ENCODE peak calls at places on chromosomes 6 and 20, in seven cellular contexts. Q is effector memory CD4-positive, alpha-beta T cell; O is pancreas; T is A549; S is foreskin keratinocyte; X is body of pancreas; E is colonic mucosa. M is an unnamed sample.

GRCh38 chr20:21101453-21102251 is 4.5 kb downstream of the LINC00237 start:
- DNase-seq in Q (no peak), O (no peak), T (no peak), S (no peak), X (peak; percentile 18), E (peak; percentile 26), M (peak; percentile 56)

GRCh38 chr6:157714153-157714490 is 108.9 kb upstream of the SNX9 start:
- DNase-seq in Q (no peak), O (no peak), T (no peak), S (no peak), X (no peak), E (no peak), M (no peak)

GRCh38 chr6:8335896-8336295 is 99.4 kb downstream of the SLC35B3 start:
- DNase-seq in Q (no peak), O (no peak), T (no peak), S (no peak), X (no peak), E (no peak), M (no peak)

GRCh38 chr6:157428418-157429202 is 47.6 kb downstream of the ZDHHC14 start:
- DNase-seq in Q (no peak), O (no peak), T (peak; percentile 16), S (peak; percentile 95), X (no peak), E (no peak), M (no peak)

GRCh38 chr20:24764825-24765224 is 184.2 kb upstream of the CST7 start:
- DNase-seq in Q (no peak), O (peak; percentile 6), T (no peak), S (no peak), X (no peak), E (no peak), M (no peak)

GRCh38 chr20:43187476-43188233 is 2.1 kb downstream of the PTPRT start:
- DNase-seq in Q (no peak), O (peak; percentile 48), T (peak; percentile 63), S (peak; percentile 31), X (peak; percentile 80), E (peak; percentile 70), M (peak; percentile 87)

GRCh38 chr6:45421700-45422540 is 44.2 kb upstream of the SUPT3H start:
- DNase-seq in Q (peak; percentile 18), O (peak; percentile 55), T (peak; percentile 42), S (peak; percentile 58), X (peak; percentile 38), E (peak; percentile 46), M (peak; percentile 35)

GRCh38 chr20:48740714-48741113 is 87.1 kb downstream of the PREX1 start:
- DNase-seq in Q (no peak), O (no peak), T (no peak), S (no peak), X (no peak), E (no peak), M (no peak)

GRCh38 chr20:62766716-62767115 is 29.6 kb upstream of the MRGBP start:
- DNase-seq in Q (no peak), O (peak; percentile 67), T (no peak), S (no peak), X (peak; percentile 68), E (peak; percentile 49), M (peak; percentile 43)

GRCh38 chr6:24484657-24485318 is 4.6 kb downstream of the GPLD1 start:
- DNase-seq in Q (no peak), O (no peak), T (no peak), S (peak; percentile 30), X (no peak), E (no peak), M (no peak)

GRCh38 chr20:59645761-59646171 is 41.4 kb downstream of the PHACTR3 start:
- DNase-seq in Q (no peak), O (no peak), T (no peak), S (no peak), X (no peak), E (peak; percentile 4), M (no peak)

GRCh38 chr6:53795254-53795701 is 473 bp downstream of the LRRC1 start:
- DNase-seq in Q (no peak), O (peak; percentile 52), T (no peak), S (peak; percentile 57), X (no peak), E (peak; percentile 50), M (no peak)

GRCh38 chr6:298233-299049 is 6.2 kb downstream of the DUSP22 start:
- DNase-seq in Q (no peak), O (no peak), T (no peak), S (no peak), X (no peak), E (no peak), M (no peak)

GRCh38 chr20:21391495-21392298 is 5.6 kb downstream of the NKX2-4 start:
- DNase-seq in Q (no peak), O (no peak), T (no peak), S (no peak), X (no peak), E (no peak), M (no peak)

GRCh38 chr6:159931112-159931511 is 37.8 kb upstream of the IGF2R start:
- DNase-seq in Q (no peak), O (no peak), T (no peak), S (no peak), X (no peak), E (no peak), M (no peak)

GRCh38 chr6:166032366-166033171 is 135.1 kb downstream of the TBXT start:
- DNase-seq in Q (no peak), O (peak; percentile 34), T (peak; percentile 89), S (no peak), X (peak; percentile 38), E (no peak), M (peak; percentile 73)
- H3K27ac ChIP-seq in Q (no peak overlapping the region), O (no peak overlapping the region), T (peak overlapping the region; percentile 83), S (no peak overlapping the region), X (no peak overlapping the region), E (no peak overlapping the region), M (no peak overlapping the region)

DNA sequence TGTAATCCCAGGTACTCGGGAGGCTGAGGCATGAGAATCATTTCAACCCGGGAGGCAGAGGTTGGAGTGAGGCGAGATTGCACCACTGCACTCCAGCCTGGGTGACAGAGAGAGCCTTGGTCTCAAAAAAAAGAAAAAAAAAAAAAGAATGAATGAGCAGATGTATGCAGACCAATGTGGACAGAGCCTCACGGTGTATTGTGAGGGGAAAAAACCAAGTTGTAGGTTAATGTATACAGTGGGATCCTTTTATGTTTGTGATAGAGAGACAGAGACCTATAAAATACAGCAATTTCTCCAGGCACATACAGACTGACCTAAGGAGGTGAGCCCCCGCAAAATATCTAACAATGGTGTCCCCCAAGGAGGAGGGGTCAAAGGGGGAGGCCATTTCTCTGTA is 11.7 kb downstream of the TGM2 start:
- DNase-seq in Q (no peak), O (no peak), T (no peak), S (no peak), X (no peak), E (no peak), M (no peak)
- H3K4me1 ChIP-seq in Q (no peaks in the 10 kb centered on the region), O (peaks cover 25% of the 10 kb centered on the region), T (peaks cover 81% of the 10 kb centered on the region), S (no peaks in the 10 kb centered on the region), X (peaks cover 26% of the 10 kb centered on the region), E (peaks cover 12% of the 10 kb centered on the region), M (peaks cover 17% of the 10 kb centered on the region)

DNA sequence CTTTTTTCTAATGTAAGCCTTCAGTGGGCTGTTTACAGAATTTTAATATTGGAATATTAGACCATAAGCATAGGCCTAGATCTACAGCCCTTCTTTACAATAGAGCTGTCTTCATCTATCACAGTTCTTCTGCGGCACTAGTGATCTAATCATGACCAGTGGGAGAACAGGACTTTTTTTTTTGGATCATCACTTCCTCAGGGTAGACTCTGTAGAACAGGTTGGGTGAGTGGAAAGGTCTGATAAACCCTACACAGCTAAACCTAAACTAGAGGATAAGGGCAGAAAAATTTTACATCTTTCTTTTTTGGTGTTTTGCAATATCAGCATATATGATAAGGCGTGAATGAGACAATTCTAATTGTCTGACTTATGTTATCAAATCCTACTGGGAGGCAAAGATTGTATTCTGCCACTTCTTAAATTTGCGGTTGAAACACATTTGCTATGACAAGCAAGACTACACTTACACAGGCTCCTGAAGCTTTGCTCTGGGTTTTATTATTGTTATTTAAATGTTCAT is 52.2 kb downstream of the GOPC start:
- DNase-seq in Q (no peak), O (no peak), T (no peak), S (peak; percentile 62), X (no peak), E (no peak), M (no peak)
- H3K27ac ChIP-seq in Q (no peak overlapping the region), O (no peak overlapping the region), T (peak overlapping the region; percentile 88), S (no peak overlapping the region), X (no peak overlapping the region), E (no peak overlapping the region), M (no peak overlapping the region)

DNA sequence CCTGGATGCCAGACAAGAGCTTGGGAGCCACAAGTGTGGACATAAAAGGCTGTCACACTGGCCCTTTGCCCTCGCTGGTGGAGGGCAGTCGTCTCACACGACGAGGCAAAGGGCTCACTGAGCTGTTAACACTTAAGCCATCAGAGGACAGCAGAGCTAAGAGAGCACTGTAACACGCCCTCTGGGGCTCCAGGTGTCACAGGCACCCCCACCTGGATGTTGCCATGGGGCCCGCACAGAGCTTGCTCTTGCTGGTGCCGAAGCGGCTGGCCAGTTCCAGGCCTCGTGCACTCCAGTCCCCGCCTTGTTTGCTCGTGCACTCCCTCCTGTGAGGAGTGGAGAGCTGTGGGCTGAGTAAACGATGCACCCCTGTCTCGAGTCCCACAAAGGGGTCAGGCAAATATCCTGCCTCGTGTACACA is 37.4 kb downstream of the SLC35D3 start:
- DNase-seq in Q (no peak), O (no peak), T (no peak), S (no peak), X (no peak), E (peak; percentile 83), M (peak; percentile 52)
- H3K4me1 ChIP-seq in Q (no peaks in the 10 kb centered on the region), O (no peaks in the 10 kb centered on the region), T (no peaks in the 10 kb centered on the region), S (no peaks in the 10 kb centered on the region), X (no peaks in the 10 kb centered on the region), E (peaks cover 9% of the 10 kb centered on the region), M (no peaks in the 10 kb centered on the region)

GRCh38 chr6:118307581-118307980 is 240.5 kb upstream of the PLN start:
- DNase-seq in Q (no peak), O (no peak), T (no peak), S (no peak), X (no peak), E (no peak), M (peak; percentile 46)

GRCh38 chr6:118309337-118310093 is 238.6 kb upstream of the PLN start:
- DNase-seq in Q (no peak), O (no peak), T (no peak), S (no peak), X (no peak), E (no peak), M (no peak)

GRCh38 chr6:118305081-118305480 is 243.0 kb upstream of the PLN start:
- DNase-seq in Q (no peak), O (no peak), T (no peak), S (no peak), X (no peak), E (no peak), M (no peak)

DNA sequence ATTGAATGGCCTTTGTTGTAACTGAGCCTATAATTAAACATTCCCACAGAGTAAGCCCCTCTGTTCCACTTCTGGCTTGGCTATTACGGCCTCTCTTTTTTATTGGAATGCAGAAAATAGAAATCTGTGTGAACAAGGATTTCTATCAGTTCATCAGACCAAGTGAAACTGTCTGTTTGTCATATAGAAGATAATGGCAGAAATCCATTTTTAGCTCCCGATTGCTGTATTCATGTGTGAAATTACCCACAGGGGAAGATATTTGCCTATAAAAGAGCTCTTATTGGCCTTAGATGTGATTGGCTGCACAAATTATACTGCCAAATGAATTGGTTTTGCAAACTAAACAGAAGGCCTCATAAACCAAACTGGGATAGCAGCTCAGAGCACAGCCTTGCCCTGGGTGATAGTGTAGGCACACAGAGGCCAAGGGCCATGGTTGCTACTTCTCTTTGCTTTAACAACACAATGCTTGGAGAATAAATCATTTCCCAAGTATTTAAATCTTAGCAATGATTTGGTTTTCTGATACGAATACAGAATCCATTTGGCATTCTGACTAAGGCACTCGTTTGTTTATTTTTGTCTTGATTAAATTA is 241.4 kb upstream of the PLN start:
- DNase-seq in Q (no peak), O (no peak), T (no peak), S (no peak), X (no peak), E (no peak), M (no peak)
- H3K27ac ChIP-seq in Q (no peak overlapping the region), O (no peak overlapping the region), T (no peak overlapping the region), S (no peak overlapping the region), X (no peak overlapping the region), E (no peak overlapping the region), M (no peak overlapping the region)